ENCODE peak calls at places on chromosomes 13 and 19, in seven cellular contexts. L is HL-60; I is A549; F is kidney epithelial cell; P is Calu3; A is ovary; G is central memory CD4-positive, alpha-beta T cell. R is an unnamed sample.

GRCh38 chr13:65090191-65090590 is 2139.9 kb downstream of the PCDH9 start:
- DNase-seq in L (no peak), I (no peak), F (no peak), P (no peak), A (no peak), G (no peak), R (no peak)

GRCh38 chr13:72221276-72221962 is 354.4 kb upstream of the DACH1 start:
- DNase-seq in L (peak; percentile 1), I (peak; percentile 24), F (no peak), P (peak; percentile 20), A (no peak), G (no peak), R (no peak)

GRCh38 chr19:9011875-9012274 is 1.7 kb upstream of the MUC16 start:
- DNase-seq in L (no peak), I (no peak), F (no peak), P (no peak), A (no peak), G (no peak), R (no peak)

GRCh38 chr19:1063030-1063908 is 3.7 kb upstream of the ARHGAP45 start:
- DNase-seq in L (no peak), I (peak; percentile 77), F (no peak), P (peak; percentile 25), A (no peak), G (peak; percentile 68), R (no peak)

GRCh38 chr19:45456500-45456815 is 11.3 kb upstream of the FOSB start:
- DNase-seq in L (no peak), I (no peak), F (no peak), P (no peak), A (no peak), G (no peak), R (no peak)

GRCh38 chr19:2050349-2050990 is 574 bp downstream of the MKNK2 start:
- DNase-seq in L (peak; percentile 36), I (no peak), F (no peak), P (no peak), A (no peak), G (no peak), R (no peak)

GRCh38 chr19:43229315-43229714 is 23.9 kb upstream of the PSG4 start:
- DNase-seq in L (no peak), I (peak; percentile 44), F (no peak), P (no peak), A (no peak), G (no peak), R (no peak)

GRCh38 chr19:46036745-46037126 is 4.1 kb downstream of the IGFL4 start:
- DNase-seq in L (no peak), I (no peak), F (no peak), P (no peak), A (no peak), G (no peak), R (no peak)

GRCh38 chr13:95180513-95181245 is 120.6 kb downstream of the ABCC4 start:
- DNase-seq in L (no peak), I (peak; percentile 33), F (no peak), P (no peak), A (peak; percentile 30), G (no peak), R (no peak)

GRCh38 chr13:44618326-44618725 is 42.2 kb upstream of the TSC22D1 start:
- DNase-seq in L (no peak), I (no peak), F (no peak), P (no peak), A (no peak), G (no peak), R (no peak)

GRCh38 chr19:41808663-41809566 is 12.5 kb downstream of the CEACAM3 start:
- DNase-seq in L (peak; percentile 87), I (no peak), F (no peak), P (no peak), A (no peak), G (no peak), R (no peak)

GRCh38 chr19:54577334-54577733 is 3.7 kb downstream of the LILRA2 start:
- DNase-seq in L (no peak), I (no peak), F (no peak), P (no peak), A (no peak), G (no peak), R (no peak)

GRCh38 chr19:19074172-19074905 is 10.5 kb downstream of the SLC25A42 start:
- DNase-seq in L (no peak), I (no peak), F (no peak), P (no peak), A (no peak), G (no peak), R (no peak)

GRCh38 chr13:65926750-65927171 is 1303.4 kb downstream of the PCDH9 start:
- DNase-seq in L (no peak), I (peak; percentile 12), F (no peak), P (no peak), A (no peak), G (no peak), R (no peak)

GRCh38 chr13:97490702-97491307 is 56.8 kb downstream of the RAP2A start:
- DNase-seq in L (no peak), I (no peak), F (no peak), P (no peak), A (no peak), G (no peak), R (no peak)

GRCh38 chr13:71030789-71031188 is 836.2 kb downstream of the DACH1 start:
- DNase-seq in L (no peak), I (no peak), F (no peak), P (no peak), A (no peak), G (no peak), R (no peak)

GRCh38 chr13:59996461-59996860 is 167.3 kb downstream of the DIAPH3 start:
- DNase-seq in L (no peak), I (no peak), F (no peak), P (no peak), A (no peak), G (no peak), R (no peak)

GRCh38 chr13:99982021-99982740 is 597 bp downstream of the ZIC2 start:
- DNase-seq in L (no peak), I (peak; percentile 51), F (no peak), P (no peak), A (no peak), G (no peak), R (no peak)

GRCh38 chr19:49064768-49065611 is at the start of gene NTF4:
- DNase-seq in L (no peak), I (no peak), F (no peak), P (peak; percentile 66), A (no peak), G (no peak), R (no peak)

GRCh38 chr19:8208119-8208709 is 956 bp upstream of the CERS4 start:
- DNase-seq in L (no peak), I (no peak), F (no peak), P (peak; percentile 15), A (no peak), G (no peak), R (peak; percentile 61)